ENCODE peak calls at places on chromosomes 1 and 21, in seven cellular contexts. T, C, M, Z, K, I and P are unnamed samples.

GRCh38 chr1:225631041-225631663 is 21.8 kb downstream of the ENAH start:
- DNase-seq in T (peak), C (no peak), M (no peak), Z (no peak), K (no peak), I (no peak), P (no peak)

GRCh38 chr1:201310251-201310985 is 27.1 kb downstream of the PKP1 start:
- DNase-seq in T (no peak), C (peak), M (peak), Z (no peak), K (no peak), I (no peak), P (no peak)

GRCh38 chr1:28591708-28592313 is at the start of gene RAB42:
- DNase-seq in T (peak), C (no peak), M (peak), Z (peak), K (no peak), I (no peak), P (no peak)

GRCh38 chr1:68229927-68230812 is 2.2 kb downstream of the WLS start:
- DNase-seq in T (peak), C (no peak), M (no peak), Z (peak), K (no peak), I (peak), P (no peak)

GRCh38 chr1:6625579-6626149 is 996 bp downstream of the THAP3 start:
- DNase-seq in T (peak), C (no peak), M (no peak), Z (no peak), K (no peak), I (peak), P (no peak)

GRCh38 chr21:41845310-41846032 is 33.7 kb downstream of the PRDM15 start:
- DNase-seq in T (peak), C (no peak), M (no peak), Z (no peak), K (no peak), I (peak), P (no peak)

GRCh38 chr1:178101266-178101630 is 7.3 kb downstream of the RASAL2 start:
- DNase-seq in T (peak), C (no peak), M (no peak), Z (no peak), K (no peak), I (peak), P (no peak)

GRCh38 chr1:26530540-26530897 is 958 bp downstream of the RPS6KA1 start:
- DNase-seq in T (no peak), C (no peak), M (no peak), Z (no peak), K (no peak), I (no peak), P (no peak)

GRCh38 chr1:247933989-247934388 is 9.3 kb downstream of the OR2AJ1 start:
- DNase-seq in T (no peak), C (no peak), M (no peak), Z (no peak), K (no peak), I (no peak), P (no peak)

GRCh38 chr1:214685906-214686305 is 82.9 kb downstream of the CENPF start:
- DNase-seq in T (peak), C (no peak), M (no peak), Z (no peak), K (no peak), I (peak), P (no peak)

GRCh38 chr1:43035821-43036456 is 77.3 kb upstream of the SLC2A1 start:
- DNase-seq in T (no peak), C (no peak), M (no peak), Z (no peak), K (no peak), I (no peak), P (no peak)

GRCh38 chr21:44525431-44526095 is 14.4 kb downstream of the KRTAP10-1 start:
- DNase-seq in T (no peak), C (no peak), M (peak), Z (no peak), K (no peak), I (no peak), P (no peak)

GRCh38 chr1:204327359-204327758 is 32.4 kb downstream of the PLEKHA6 start:
- DNase-seq in T (no peak), C (no peak), M (no peak), Z (no peak), K (no peak), I (no peak), P (no peak)

GRCh38 chr21:45622416-45623097 is 21.0 kb upstream of the PCBP3 start:
- DNase-seq in T (no peak), C (no peak), M (no peak), Z (no peak), K (no peak), I (no peak), P (no peak)

GRCh38 chr1:7703321-7704213 is 67.5 kb upstream of the VAMP3 start:
- DNase-seq in T (no peak), C (no peak), M (no peak), Z (peak), K (no peak), I (no peak), P (no peak)

GRCh38 chr1:111221633-111222286 is 5.8 kb upstream of the CHI3L2 start:
- DNase-seq in T (peak), C (no peak), M (no peak), Z (no peak), K (no peak), I (peak), P (no peak)

GRCh38 chr1:246602194-246602593 is 35.9 kb downstream of the CNST start:
- DNase-seq in T (peak), C (no peak), M (no peak), Z (no peak), K (no peak), I (peak), P (no peak)

GRCh38 chr1:230284891-230285290 is 141.2 kb downstream of the PGBD5 start:
- DNase-seq in T (no peak), C (no peak), M (peak), Z (no peak), K (no peak), I (no peak), P (no peak)

GRCh38 chr1:38733761-38734160 is 125.8 kb downstream of the RRAGC start:
- DNase-seq in T (no peak), C (no peak), M (no peak), Z (no peak), K (no peak), I (no peak), P (no peak)

GRCh38 chr1:212698467-212699103 is 1.1 kb downstream of the BATF3 start:
- DNase-seq in T (no peak), C (no peak), M (no peak), Z (no peak), K (no peak), I (no peak), P (no peak)

GRCh38 chr1:112866151-112866550 is 89.8 kb downstream of the SLC16A1 start:
- DNase-seq in T (peak), C (no peak), M (no peak), Z (no peak), K (no peak), I (peak), P (no peak)

GRCh38 chr1:156693858-156694562 is 11.4 kb downstream of the CRABP2 start:
- DNase-seq in T (no peak), C (peak), M (no peak), Z (no peak), K (no peak), I (no peak), P (no peak)

GRCh38 chr1:54499097-54500029 is 48.7 kb upstream of the ACOT11 start:
- DNase-seq in T (peak), C (peak), M (no peak), Z (no peak), K (no peak), I (peak), P (no peak)

GRCh38 chr1:175217674-175218073 is 25.1 kb upstream of the KIAA0040 start:
- DNase-seq in T (no peak), C (no peak), M (no peak), Z (no peak), K (no peak), I (no peak), P (no peak)

GRCh38 chr1:207844374-207844773 is 66.6 kb downstream of the CD34 start:
- DNase-seq in T (no peak), C (no peak), M (no peak), Z (no peak), K (no peak), I (peak), P (no peak)

GRCh38 chr1:101769520-101769919 is 227.2 kb downstream of the OLFM3 start:
- DNase-seq in T (no peak), C (no peak), M (no peak), Z (no peak), K (no peak), I (peak), P (no peak)

DNA sequence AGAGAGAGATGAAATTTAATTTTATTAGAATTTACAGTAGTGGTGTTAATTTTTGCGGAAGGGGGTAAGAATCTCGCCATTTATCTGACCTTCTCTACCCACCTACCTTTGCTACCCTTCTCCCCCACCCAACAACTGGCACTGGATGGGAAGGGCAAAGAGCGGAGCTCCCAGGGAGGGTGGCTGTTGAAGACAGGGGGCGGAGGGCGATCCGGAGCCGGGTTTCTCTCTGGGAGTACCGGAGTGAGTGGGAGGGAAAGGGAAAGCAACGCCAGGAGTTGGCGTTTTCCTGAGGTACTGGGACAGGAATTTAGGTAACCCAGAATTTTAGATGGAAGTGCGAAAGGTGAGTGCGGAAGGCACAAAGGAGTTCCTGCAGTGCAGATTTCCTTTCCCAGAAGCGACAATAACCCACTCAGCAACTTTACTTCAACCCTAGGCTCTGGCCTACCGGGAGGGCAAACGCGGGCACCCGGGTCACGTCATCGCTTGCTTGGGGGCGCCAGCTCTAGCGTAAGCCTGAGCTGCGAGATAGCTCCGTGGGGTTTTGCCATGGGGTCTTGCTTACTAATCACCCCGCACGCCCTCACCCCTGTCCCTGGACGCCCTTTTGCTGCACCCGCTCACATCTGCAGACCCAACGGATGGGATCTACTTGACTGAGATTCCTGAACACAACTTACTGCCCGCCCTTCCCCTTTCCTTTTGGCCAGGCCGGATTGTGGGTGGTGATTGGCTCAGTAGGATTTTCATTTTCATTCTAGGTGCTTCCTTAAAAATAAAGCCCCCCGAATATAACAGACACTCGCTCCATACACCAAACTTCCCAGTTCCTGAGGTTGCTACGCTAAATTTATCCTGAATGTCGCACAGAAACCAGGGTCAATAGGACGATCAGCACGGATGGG is 413.0 kb upstream of the ESRRG start:
- DNase-seq in T (no peak), C (no peak), M (no peak), Z (no peak), K (no peak), I (no peak), P (no peak)
- H3K4me3 ChIP-seq in T (peak), C (peak), M (peak), Z (peak), K (peak), I (no peak), P (peak)

GRCh38 chr21:34802180-34802899 is 133.5 kb downstream of the CLIC6 start:
- DNase-seq in T (no peak), C (no peak), M (no peak), Z (no peak), K (no peak), I (no peak), P (no peak)

GRCh38 chr21:34799092-34799491 is 130.3 kb downstream of the CLIC6 start:
- DNase-seq in T (no peak), C (no peak), M (no peak), Z (no peak), K (no peak), I (no peak), P (no peak)

GRCh38 chr21:34803792-34804440 is 135.1 kb downstream of the CLIC6 start:
- DNase-seq in T (no peak), C (no peak), M (no peak), Z (no peak), K (no peak), I (no peak), P (no peak)

GRCh38 chr21:34800797-34801518 is 132.2 kb downstream of the CLIC6 start:
- DNase-seq in T (peak), C (no peak), M (no peak), Z (no peak), K (no peak), I (peak), P (no peak)

GRCh38 chr21:34801519-34802132 is 132.8 kb downstream of the CLIC6 start:
- DNase-seq in T (no peak), C (no peak), M (no peak), Z (no peak), K (no peak), I (no peak), P (no peak)
- TF ChIP-seq CTCF in T (peak), C (peak), M (no peak), Z (no peak), K (no peak), I (no peak), P (no peak)

DNA sequence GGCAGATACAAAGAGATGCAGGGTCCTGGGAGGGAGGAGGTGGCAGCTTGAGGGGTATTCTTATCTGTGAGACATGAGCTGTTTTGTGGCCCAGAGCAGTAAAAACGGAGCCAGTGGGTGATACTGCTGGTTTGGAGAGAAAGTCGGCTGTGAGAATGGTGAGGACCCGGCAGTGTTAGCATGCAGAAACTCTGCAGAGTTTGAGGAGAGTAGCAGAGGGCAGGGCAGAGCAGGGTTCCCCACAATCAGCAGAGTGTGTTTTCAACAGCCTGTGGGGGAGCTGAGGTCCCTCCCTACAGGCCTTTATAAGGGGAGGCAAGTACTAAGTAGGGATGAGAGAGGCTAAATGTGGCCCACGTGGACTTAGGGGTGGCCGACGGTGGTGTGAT is 423 bp downstream of the SLAMF8 start:
- DNase-seq in T (no peak), C (no peak), M (no peak), Z (no peak), K (no peak), I (no peak), P (no peak)
- H3K4me3 ChIP-seq in T (no peak), C (no peak), M (peak), Z (peak), K (peak), I (no peak), P (no peak)

DNA sequence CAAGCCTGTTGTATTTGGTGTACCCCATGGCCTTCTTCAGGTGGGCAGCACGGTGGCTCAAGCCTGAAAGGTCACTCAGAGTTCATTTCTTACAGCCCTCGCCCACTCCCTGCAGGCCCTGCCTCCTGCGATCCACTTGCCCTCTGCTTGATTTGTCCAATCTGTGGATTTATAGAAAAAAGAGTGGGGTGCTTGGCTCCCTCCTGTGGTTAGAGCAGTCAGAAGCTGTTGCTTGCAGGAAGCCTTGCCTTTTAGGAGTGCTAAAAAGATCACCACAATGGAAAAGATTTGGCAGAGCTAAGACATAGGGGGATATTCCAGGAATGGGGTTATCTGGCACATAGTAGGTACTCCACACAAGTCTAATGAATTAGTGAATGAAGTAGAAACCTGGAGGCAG is 108.0 kb upstream of the TRABD2B start:
- DNase-seq in T (no peak), C (no peak), M (no peak), Z (no peak), K (no peak), I (peak), P (no peak)
- TF ChIP-seq CTCF in T (peak), C (no peak), M (peak), Z (no peak), K (no peak), I (peak), P (no peak)

GRCh38 chr1:173418107-173418985 is 58.8 kb upstream of the PRDX6 start:
- DNase-seq in T (peak), C (no peak), M (no peak), Z (no peak), K (no peak), I (peak), P (no peak)

GRCh38 chr1:173421789-173422188 is 55.3 kb upstream of the PRDX6 start:
- DNase-seq in T (no peak), C (no peak), M (no peak), Z (no peak), K (no peak), I (no peak), P (no peak)

GRCh38 chr1:173421266-173421665 is 55.9 kb upstream of the PRDX6 start:
- DNase-seq in T (no peak), C (no peak), M (no peak), Z (no peak), K (no peak), I (no peak), P (no peak)

GRCh38 chr1:173422456-173422976 is 54.6 kb upstream of the PRDX6 start:
- DNase-seq in T (no peak), C (no peak), M (no peak), Z (no peak), K (no peak), I (no peak), P (no peak)

GRCh38 chr1:173420330-173420806 is 56.8 kb upstream of the PRDX6 start:
- DNase-seq in T (peak), C (no peak), M (peak), Z (peak), K (peak), I (peak), P (peak)
- H3K4me3 ChIP-seq in T (no peak), C (no peak), M (no peak), Z (no peak), K (no peak), I (no peak), P (no peak)

DNA sequence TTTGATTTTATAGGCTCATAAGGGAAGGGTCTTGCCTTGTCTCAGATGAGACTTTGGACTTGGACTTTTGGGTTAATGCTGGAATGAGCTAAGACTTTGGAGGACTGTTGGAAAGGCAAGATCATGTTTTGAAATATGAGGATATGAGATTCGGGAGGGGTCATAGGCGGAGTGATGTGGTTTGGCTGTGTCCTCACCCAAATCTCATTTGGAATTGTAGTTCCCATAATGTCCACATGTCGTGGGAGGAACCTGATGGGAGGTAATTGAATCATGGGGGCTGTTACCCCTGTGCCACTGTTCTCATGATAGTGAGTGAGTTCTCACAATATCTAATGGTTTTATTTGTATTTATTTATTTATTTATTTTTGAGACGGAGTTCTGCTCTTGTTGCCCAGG is 6.9 kb upstream of the CSDE1 start:
- DNase-seq in T (no peak), C (no peak), M (no peak), Z (no peak), K (no peak), I (no peak), P (no peak)
- TF ChIP-seq CTCF in T (no peak), C (no peak), M (no peak), Z (no peak), K (no peak), I (peak), P (no peak)

GRCh38 chr1:70358921-70359564 is 4.5 kb upstream of the ANKRD13C start:
- DNase-seq in T (peak), C (no peak), M (no peak), Z (no peak), K (no peak), I (peak), P (no peak)
- H3K4me3 ChIP-seq in T (no peak), C (no peak), M (no peak), Z (no peak), K (no peak), I (no peak), P (no peak)

DNA sequence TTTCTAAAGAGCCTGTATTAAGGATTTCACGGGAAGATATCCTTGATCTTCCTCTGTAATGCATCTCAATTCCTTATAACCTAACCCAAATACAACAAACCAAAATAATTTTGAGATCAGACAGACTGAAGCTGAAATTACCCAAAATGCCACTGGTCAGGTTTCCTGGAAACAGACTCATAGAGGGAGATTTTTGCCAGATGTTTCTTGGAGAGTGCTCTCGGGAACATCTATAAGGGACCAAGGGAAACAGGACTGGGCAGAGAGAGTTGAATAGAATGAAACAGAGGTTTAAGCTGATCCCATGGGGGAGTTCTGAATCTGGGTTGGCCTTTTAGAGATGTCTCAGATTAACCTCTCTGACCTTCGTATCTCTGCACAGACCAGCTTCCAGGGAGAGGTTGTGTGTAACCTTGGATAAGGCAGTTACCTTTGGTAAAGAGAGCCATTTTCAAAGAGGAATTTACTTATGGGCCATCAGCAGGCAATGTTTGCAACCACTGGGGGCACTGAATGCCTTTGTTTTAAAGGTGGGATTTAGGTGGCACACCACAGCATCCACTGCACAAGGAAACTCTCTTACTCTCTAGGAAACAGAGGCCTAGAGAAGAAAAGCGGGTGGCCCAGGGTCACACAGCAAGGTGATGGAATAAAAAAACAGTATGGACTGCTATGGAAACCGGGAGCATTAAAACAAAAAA is 130.8 kb upstream of the SGIP1 start:
- DNase-seq in T (no peak), C (no peak), M (no peak), Z (no peak), K (no peak), I (peak), P (no peak)
- TF ChIP-seq CTCF in T (no peak), C (no peak), M (no peak), Z (no peak), K (no peak), I (no peak), P (no peak)